ENCODE peak calls at places on chromosomes 13 and 19, in four cellular contexts. O is fibroblast of mammary gland, I is mucosa of descending colon, A is GM12865. K is an unnamed sample.

GRCh38 chr19:46967578-46968018 is 52.0 kb upstream of the NPAS1 start:
- DNase-seq in O (no peak), I (peak), A (peak), K (no peak)

GRCh38 chr19:46499692-46500091 is 4.0 kb upstream of the PNMA8B start:
- DNase-seq in I (no peak), O (no peak), A (no peak), K (no peak)

GRCh38 chr13:41263261-41263971 is at the start of gene MTRF1:
- DNase-seq in I (peak), A (peak), O (peak), K (peak)

GRCh38 chr19:7349231-7349591 is 474 bp downstream of the ARHGEF18 start:
- DNase-seq in I (no peak), A (peak), O (no peak), K (no peak)

GRCh38 chr13:88031980-88032562 is 360.9 kb downstream of the SLITRK5 start:
- DNase-seq in I (no peak), O (peak), A (no peak), K (no peak)

GRCh38 chr13:49711218-49711863 is 20.1 kb upstream of the EBPL start:
- DNase-seq in A (no peak), O (peak), I (no peak), K (no peak)

GRCh38 chr19:12792048-12792852 is 964 bp downstream of the JUNB start:
- DNase-seq in A (peak), O (peak), I (peak), K (no peak)

GRCh38 chr13:41222259-41222852 is 28.0 kb upstream of the KBTBD7 start:
- DNase-seq in O (peak), A (peak), I (no peak), K (peak)

GRCh38 chr13:79227418-79227817 is 178.6 kb downstream of the RBM26 start:
- DNase-seq in O (no peak), I (no peak), A (peak), K (no peak)

GRCh38 chr13:109785141-109785891 is 1.1 kb downstream of the IRS2 start:
- DNase-seq in O (peak), A (no peak), I (peak), K (no peak)

GRCh38 chr19:8607386-8607785 is 3.1 kb downstream of the ADAMTS10 start:
- DNase-seq in I (no peak), A (no peak), O (peak), K (no peak)

GRCh38 chr13:39405596-39405995 is 197.4 kb downstream of the LHFPL6 start:
- DNase-seq in O (no peak), A (no peak), I (no peak), K (no peak)

GRCh38 chr19:44557933-44558332 is 28.5 kb upstream of the CEACAM20 start:
- DNase-seq in A (no peak), O (no peak), I (no peak), K (no peak)

GRCh38 chr19:6587998-6588507 is 2.9 kb downstream of the CD70 start:
- DNase-seq in O (no peak), I (no peak), A (peak), K (no peak)

GRCh38 chr13:35961461-35962220 is 169.5 kb downstream of the DCLK1 start:
- DNase-seq in O (peak), A (no peak), I (no peak), K (no peak)

GRCh38 chr13:110108348-110109139 is 198.4 kb downstream of the COL4A1 start:
- DNase-seq in O (peak), A (peak), I (no peak), K (peak)

GRCh38 chr13:90640976-90641375 is 706.5 kb upstream of the MIR17HG start:
- DNase-seq in A (no peak), I (no peak), O (peak), K (no peak)

GRCh38 chr19:10694706-10695105 is 6.5 kb upstream of the QTRT1 start:
- DNase-seq in A (no peak), I (no peak), O (no peak), K (no peak)

GRCh38 chr19:4256563-4256962 is 9.7 kb downstream of the YJU2 start:
- DNase-seq in O (peak), I (no peak), A (no peak), K (peak)

GRCh38 chr19:13110099-13110610 is 6.4 kb downstream of the TRMT1 start:
- DNase-seq in O (no peak), A (no peak), I (no peak), K (no peak)

GRCh38 chr13:113861433-113862030 is 2.3 kb downstream of the GAS6 start:
- DNase-seq in A (no peak), O (no peak), I (no peak), K (no peak)

GRCh38 chr13:24271231-24271610 is 38.2 kb upstream of the C1QTNF9 start:
- DNase-seq in I (no peak), O (no peak), A (no peak), K (no peak)

GRCh38 chr13:23007430-23007829 is 173.3 kb upstream of the SGCG start:
- DNase-seq in O (no peak), A (no peak), I (no peak), K (no peak)

GRCh38 chr13:67557642-67558241 is 327.6 kb upstream of the PCDH9 start:
- DNase-seq in O (no peak), A (no peak), I (no peak), K (no peak)

GRCh38 chr13:97367427-97367826 is 66.5 kb upstream of the RAP2A start:
- DNase-seq in A (peak), O (peak), I (no peak), K (no peak)

GRCh38 chr19:19134687-19135158 is 3.6 kb downstream of the TMEM161A start:
- DNase-seq in O (no peak), A (peak), I (no peak), K (no peak)

GRCh38 chr19:40210919-40211318 is 7.3 kb downstream of the TTC9B start:
- DNase-seq in I (no peak), A (no peak), O (no peak), K (peak)
- TF ChIP-seq CTCF in I (no peak), A (no peak), O (no peak), K (no peak)

GRCh38 chr19:2527171-2527570 is 51.2 kb downstream of the GADD45B start:
- DNase-seq in O (no peak), I (no peak), A (no peak), K (no peak)

GRCh38 chr19:2527716-2528115 is 51.8 kb downstream of the GADD45B start:
- DNase-seq in A (no peak), I (no peak), O (no peak), K (no peak)

GRCh38 chr19:2524361-2524839 is 48.5 kb downstream of the GADD45B start:
- DNase-seq in A (no peak), I (no peak), O (no peak), K (no peak)

GRCh38 chr19:2524840-2525723 is 49.2 kb downstream of the GADD45B start:
- DNase-seq in A (no peak), I (no peak), O (peak), K (no peak)

GRCh38 chr19:2523630-2524311 is 47.8 kb downstream of the GADD45B start:
- DNase-seq in I (no peak), O (peak), A (no peak), K (no peak)
- TF ChIP-seq CTCF in I (no peak), O (peak), A (no peak), K (no peak)

DNA sequence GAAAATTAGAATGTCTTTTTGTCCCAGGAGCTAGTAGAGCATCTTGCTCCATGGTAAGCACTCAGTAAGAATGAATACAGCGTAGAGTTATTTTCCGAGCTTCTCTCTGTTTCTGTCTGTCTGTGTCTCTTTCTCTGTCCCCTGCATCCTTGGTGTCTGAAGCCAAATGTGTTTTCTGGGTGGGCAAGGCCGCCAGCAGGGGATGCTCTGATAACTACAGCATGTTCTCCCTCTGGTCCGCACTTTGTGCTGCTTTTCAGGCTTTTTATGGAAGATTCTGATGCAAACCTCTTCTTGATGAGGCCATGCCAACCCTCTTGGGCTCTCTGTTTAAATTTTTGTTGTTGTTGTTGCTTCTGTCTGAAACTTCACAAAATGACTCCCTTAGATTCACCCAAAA is 142.8 kb upstream of the UBL3 start:
- DNase-seq in I (no peak), O (no peak), A (no peak), K (no peak)
- TF ChIP-seq CTCF in I (no peak), O (no peak), A (no peak), K (peak)

DNA sequence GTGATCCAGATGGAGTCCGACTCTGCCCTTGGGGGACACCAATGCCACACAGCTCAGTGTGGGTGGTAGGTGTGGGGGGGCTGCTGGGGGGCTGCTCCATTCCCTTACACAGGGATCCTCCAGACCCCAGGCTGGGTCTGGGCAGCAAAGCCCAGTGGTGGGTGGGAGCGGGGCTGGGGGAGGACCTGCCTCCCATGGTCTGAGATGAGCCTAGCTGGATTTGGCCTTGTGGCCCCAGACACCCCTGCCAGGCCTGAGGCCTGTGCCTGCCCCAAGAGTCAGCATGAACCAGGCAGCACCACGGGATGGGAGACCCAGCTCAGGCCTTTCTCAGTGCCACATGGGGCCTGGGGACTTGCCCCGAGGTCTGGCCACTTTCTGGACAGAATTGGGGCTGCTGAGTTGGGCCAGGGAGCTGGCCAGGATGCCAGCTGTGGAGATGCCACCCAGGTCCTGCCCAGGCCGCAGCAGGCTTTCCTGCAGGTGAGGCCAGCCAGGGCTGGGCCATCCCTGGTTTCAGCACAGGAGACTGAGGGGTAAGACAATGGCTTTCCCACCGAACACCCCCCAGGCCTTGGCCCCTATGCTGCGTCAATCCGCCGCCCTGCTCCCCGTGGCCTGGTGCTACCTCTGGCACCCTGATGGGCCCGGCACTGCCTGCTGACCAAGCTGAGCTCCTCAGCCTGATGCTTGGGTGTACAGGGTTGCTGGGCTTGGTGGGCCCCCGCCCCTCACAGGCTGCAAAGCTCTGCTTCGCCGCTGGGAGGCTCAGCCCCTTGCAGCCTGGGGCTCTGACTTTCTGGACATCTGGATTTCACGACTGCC is 24.2 kb downstream of the CEBPG start:
- DNase-seq in O (no peak), A (no peak), I (peak), K (no peak)
- TF ChIP-seq CTCF in O (no peak), A (no peak), I (no peak), K (no peak)

GRCh38 chr19:805600-806550 is 8.6 kb downstream of the PTBP1 start:
- DNase-seq in I (no peak), A (no peak), O (no peak), K (no peak)

GRCh38 chr19:807627-808175 is 10.4 kb downstream of the PTBP1 start:
- DNase-seq in A (no peak), I (no peak), O (no peak), K (no peak)

GRCh38 chr19:810077-810855 is 11.5 kb downstream of the PLPPR3 start:
- DNase-seq in O (no peak), I (no peak), A (no peak), K (no peak)

GRCh38 chr19:806815-807421 is 9.7 kb downstream of the PTBP1 start:
- DNase-seq in I (no peak), O (no peak), A (no peak), K (no peak)

GRCh38 chr19:808176-808741 is 11.0 kb downstream of the PTBP1 start:
- DNase-seq in I (no peak), A (no peak), O (no peak), K (no peak)
- TF ChIP-seq CTCF in I (no peak), A (no peak), O (no peak), K (no peak)

GRCh38 chr13:42478531-42479156 is 95.3 kb upstream of the TNFSF11 start:
- DNase-seq in A (peak), O (peak), I (no peak), K (no peak)
- TF ChIP-seq CTCF in A (peak), O (peak), I (no peak), K (peak)

K was measured in D721Med.